ENCODE peak calls at places on chromosomes 6 and 20, in seven cellular contexts. V is HCT116, R is osteoblast, F is uterus, O is pancreas, Z is IMR-90, A is heart right ventricle. P is an unnamed sample. For H3K4me1 and H3K27me3, the result is how much of the 10 kb centered on the place peaks cover.

GRCh38 chr6:44034931-44035345 is 92.3 kb downstream of the MRPL14 start:
- DNase-seq in V (no peak), R (no peak), F (no peak), O (no peak), Z (no peak), A (no peak), P (no peak)

GRCh38 chr6:107185570-107185969 is 70.3 kb upstream of the BEND3 start:
- DNase-seq in V (no peak), R (peak), F (no peak), O (no peak), Z (peak), A (no peak), P (peak)

GRCh38 chr6:25671652-25672051 is 19.6 kb downstream of the SCGN start:
- DNase-seq in V (no peak), R (no peak), F (no peak), O (no peak), Z (no peak), A (no peak), P (no peak)

GRCh38 chr6:1756472-1757129 is 146.9 kb downstream of the FOXC1 start:
- DNase-seq in V (no peak), R (no peak), F (no peak), O (no peak), Z (no peak), A (peak), P (no peak)

GRCh38 chr6:131651782-131652181 is 14.7 kb downstream of the ENPP3 start:
- DNase-seq in V (no peak), R (no peak), F (no peak), O (no peak), Z (no peak), A (no peak), P (no peak)

GRCh38 chr6:152185158-152185574 is 377.7 kb downstream of the ESR1 start:
- DNase-seq in V (no peak), R (peak), F (no peak), O (no peak), Z (no peak), A (no peak), P (no peak)

GRCh38 chr6:130557481-130558112 is 191.8 kb downstream of the TMEM200A start:
- DNase-seq in V (no peak), R (no peak), F (no peak), O (no peak), Z (no peak), A (no peak), P (no peak)

GRCh38 chr20:1845701-1846100 is 49.5 kb upstream of the SIRPA start:
- DNase-seq in V (no peak), R (no peak), F (no peak), O (no peak), Z (no peak), A (no peak), P (no peak)

GRCh38 chr6:108114861-108115597 is 40.5 kb upstream of the OSTM1 start:
- DNase-seq in V (no peak), R (peak), F (peak), O (peak), Z (peak), A (peak), P (peak)

GRCh38 chr20:4956200-4956810 is 45.0 kb downstream of the SLC23A2 start:
- DNase-seq in V (peak), R (no peak), F (no peak), O (no peak), Z (peak), A (no peak), P (peak)

GRCh38 chr6:9621276-9621675 is 793.6 kb downstream of the TFAP2A start:
- DNase-seq in V (no peak), R (no peak), F (no peak), O (no peak), Z (peak), A (no peak), P (no peak)

GRCh38 chr6:133955582-133956412 is 2.8 kb downstream of the TBPL1 start:
- DNase-seq in V (no peak), R (no peak), F (no peak), O (no peak), Z (no peak), A (no peak), P (no peak)
- H3K4me1 ChIP-seq in V (under half), R (under half), F (under half), O (under half), Z (under half), A (half or more), P (under half)

GRCh38 chr6:69722683-69723082 is 74.1 kb downstream of the LMBRD1 start:
- DNase-seq in V (no peak), R (no peak), F (no peak), O (no peak), Z (no peak), A (no peak), P (no peak)

DNA sequence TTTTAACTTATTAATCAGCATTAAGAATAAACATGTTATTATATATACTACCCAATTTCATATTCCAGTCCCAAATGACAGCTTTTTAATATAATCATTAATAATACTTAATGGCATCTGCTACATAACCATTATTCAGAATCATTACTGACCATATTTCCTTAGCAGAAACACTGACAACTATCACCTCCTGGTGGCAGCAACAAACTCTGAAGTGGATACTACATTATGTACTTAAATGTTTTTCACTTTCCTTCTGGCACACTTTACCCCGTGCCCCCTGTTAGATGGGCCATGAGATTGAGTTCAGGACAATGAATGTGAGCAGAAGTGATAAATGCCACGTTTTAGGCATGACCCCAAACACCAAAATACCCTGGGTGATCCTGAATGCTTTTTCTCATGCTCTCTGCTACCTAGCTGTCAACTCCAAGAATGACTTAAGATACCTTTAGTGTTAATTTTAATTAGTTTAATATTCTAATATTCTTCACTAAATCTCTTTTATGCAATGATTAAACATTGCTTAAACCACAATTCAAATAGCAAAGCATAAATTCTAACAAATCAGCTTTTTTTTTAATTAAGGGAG is 77.1 kb downstream of the LMBRD1 start:
- DNase-seq in V (peak), R (no peak), F (no peak), O (no peak), Z (peak), A (no peak), P (peak)
- TF ChIP-seq CTCF in V (peak), R (peak), F (no peak), O (no peak), Z (peak), A (no peak), P (peak)

GRCh38 chr20:38732981-38733380 is 8.7 kb downstream of the SLC32A1 start:
- DNase-seq in V (no peak), R (no peak), F (no peak), O (no peak), Z (no peak), A (no peak), P (no peak)

GRCh38 chr20:38730167-38730988 is 6.1 kb downstream of the SLC32A1 start:
- DNase-seq in V (no peak), R (no peak), F (no peak), O (no peak), Z (no peak), A (no peak), P (no peak)

GRCh38 chr20:38729767-38730166 is 5.5 kb downstream of the SLC32A1 start:
- DNase-seq in V (no peak), R (no peak), F (no peak), O (no peak), Z (no peak), A (no peak), P (no peak)

GRCh38 chr20:38731738-38732113 is 7.4 kb downstream of the SLC32A1 start:
- DNase-seq in V (no peak), R (no peak), F (no peak), O (no peak), Z (no peak), A (no peak), P (no peak)

DNA sequence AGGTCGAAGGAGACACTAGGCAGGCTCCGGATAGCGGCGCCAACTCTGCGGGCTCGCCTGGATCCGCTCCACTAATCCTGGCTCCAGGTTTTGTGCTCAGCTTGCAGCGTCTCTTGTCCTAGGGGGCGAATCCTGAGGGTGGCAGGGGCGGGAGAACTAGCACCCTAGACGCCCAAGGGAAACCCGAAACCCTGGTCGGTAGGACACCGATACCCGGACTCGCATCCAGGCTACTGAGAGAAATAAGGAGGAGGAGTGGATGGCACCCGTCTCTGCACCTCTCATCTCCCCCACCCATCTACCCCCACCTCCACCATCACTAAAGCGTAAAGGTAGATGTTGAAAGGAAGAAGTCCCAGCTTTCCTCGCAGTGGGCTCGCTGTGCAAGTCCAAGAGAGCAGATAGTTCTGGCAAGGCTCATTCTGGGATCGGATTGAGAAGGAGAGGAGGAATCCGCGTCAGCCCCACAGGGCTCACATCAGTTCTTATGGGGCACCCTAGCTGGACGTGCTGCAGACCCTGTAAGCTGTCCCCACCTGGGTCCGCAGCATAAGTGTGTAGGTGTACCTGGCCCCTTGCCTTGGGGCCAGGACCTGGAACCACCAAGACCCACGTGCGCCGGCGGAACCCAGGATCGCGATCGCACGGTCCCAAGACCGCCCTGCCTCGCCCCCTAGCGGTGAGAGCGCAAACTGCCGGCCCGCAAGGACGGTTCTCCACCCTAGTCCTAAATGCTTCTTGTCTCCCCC is 6.9 kb downstream of the SLC32A1 start:
- DNase-seq in V (peak), R (peak), F (peak), O (peak), Z (peak), A (peak), P (peak)
- H3K27me3 ChIP-seq in V (under half), R (half or more), F (under half), O (under half), Z (half or more), A (half or more), P (half or more)

DNA sequence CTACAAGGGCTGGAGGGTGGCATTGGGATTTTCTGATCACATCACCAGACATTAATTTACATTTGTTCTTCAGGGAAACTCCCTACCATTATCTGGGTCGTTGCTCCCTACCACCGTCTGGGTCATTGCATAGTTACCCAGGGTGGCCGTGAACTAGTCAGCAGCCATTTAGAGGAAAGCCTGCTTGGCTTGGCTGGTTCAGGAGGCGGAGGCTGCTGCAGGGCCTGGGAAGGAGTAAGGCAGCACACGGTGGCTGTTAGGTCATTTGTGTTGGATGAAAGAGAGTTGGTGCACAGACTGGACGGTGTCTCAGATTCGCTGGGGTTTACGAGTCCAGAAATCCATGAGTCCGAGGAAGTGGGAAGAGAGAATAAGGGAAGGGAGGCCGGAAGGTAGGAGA is 17.8 kb downstream of the ARID1B start:
- DNase-seq in V (no peak), R (no peak), F (no peak), O (no peak), Z (no peak), A (no peak), P (no peak)
- H3K4me1 ChIP-seq in V (under half), R (under half), F (under half), O (under half), Z (under half), A (half or more), P (under half)